ENCODE peak calls at places on chromosomes 6 and 20, in seven cellular contexts. Q, S, R, T, K, V and B are unnamed samples.
A peak's percentile ranks its signal among the peaks of the same experiment; 100 is the strongest.

GRCh38 chr6:89221971-89222887 is 5.1 kb upstream of the GABRR1 start:
- DNase-seq in Q (no peak), S (no peak), R (no peak), T (no peak), K (no peak), V (no peak), B (peak; percentile 60)

GRCh38 chr20:63968928-63969760 is 586 bp downstream of the ZNF512B start:
- DNase-seq in Q (no peak), S (no peak), R (no peak), T (peak; percentile 56), K (no peak), V (peak; percentile 49), B (no peak)

GRCh38 chr20:32465092-32465900 is 107.2 kb downstream of the ASXL1 start:
- DNase-seq in Q (no peak), S (no peak), R (peak; percentile 86), T (no peak), K (peak; percentile 89), V (no peak), B (peak; percentile 83)

GRCh38 chr6:89951574-89952360 is 57.5 kb downstream of the GJA10 start:
- DNase-seq in Q (no peak), S (no peak), R (peak; percentile 35), T (peak; percentile 62), K (no peak), V (no peak), B (peak; percentile 74)

GRCh38 chr6:25038992-25039391 is 103.2 kb upstream of the RIPOR2 start:
- DNase-seq in Q (no peak), S (no peak), R (no peak), T (no peak), K (no peak), V (no peak), B (no peak)

GRCh38 chr20:35972445-35972844 is 4.1 kb downstream of the CNBD2 start:
- DNase-seq in Q (no peak), S (no peak), R (no peak), T (no peak), K (no peak), V (no peak), B (peak; percentile 23)

GRCh38 chr6:7489376-7489775 is 52.1 kb upstream of the DSP start:
- DNase-seq in Q (no peak), S (no peak), R (no peak), T (no peak), K (no peak), V (no peak), B (no peak)

GRCh38 chr20:46621492-46621891 is 29.8 kb downstream of the SLC13A3 start:
- DNase-seq in Q (no peak), S (no peak), R (peak; percentile 71), T (no peak), K (no peak), V (no peak), B (peak; percentile 54)

GRCh38 chr6:35810831-35811698 is 5.9 kb downstream of the LHFPL5 start:
- DNase-seq in Q (no peak), S (no peak), R (peak; percentile 64), T (no peak), K (no peak), V (no peak), B (peak; percentile 57)

GRCh38 chr6:28933069-28933468 is 9.3 kb upstream of the TRIM27 start:
- DNase-seq in Q (no peak), S (no peak), R (no peak), T (no peak), K (no peak), V (no peak), B (no peak)

GRCh38 chr6:116847234-116847633 is 18.4 kb upstream of the GPRC6A start:
- DNase-seq in Q (no peak), S (no peak), R (peak; percentile 49), T (no peak), K (no peak), V (peak; percentile 30), B (peak; percentile 56)

DNA sequence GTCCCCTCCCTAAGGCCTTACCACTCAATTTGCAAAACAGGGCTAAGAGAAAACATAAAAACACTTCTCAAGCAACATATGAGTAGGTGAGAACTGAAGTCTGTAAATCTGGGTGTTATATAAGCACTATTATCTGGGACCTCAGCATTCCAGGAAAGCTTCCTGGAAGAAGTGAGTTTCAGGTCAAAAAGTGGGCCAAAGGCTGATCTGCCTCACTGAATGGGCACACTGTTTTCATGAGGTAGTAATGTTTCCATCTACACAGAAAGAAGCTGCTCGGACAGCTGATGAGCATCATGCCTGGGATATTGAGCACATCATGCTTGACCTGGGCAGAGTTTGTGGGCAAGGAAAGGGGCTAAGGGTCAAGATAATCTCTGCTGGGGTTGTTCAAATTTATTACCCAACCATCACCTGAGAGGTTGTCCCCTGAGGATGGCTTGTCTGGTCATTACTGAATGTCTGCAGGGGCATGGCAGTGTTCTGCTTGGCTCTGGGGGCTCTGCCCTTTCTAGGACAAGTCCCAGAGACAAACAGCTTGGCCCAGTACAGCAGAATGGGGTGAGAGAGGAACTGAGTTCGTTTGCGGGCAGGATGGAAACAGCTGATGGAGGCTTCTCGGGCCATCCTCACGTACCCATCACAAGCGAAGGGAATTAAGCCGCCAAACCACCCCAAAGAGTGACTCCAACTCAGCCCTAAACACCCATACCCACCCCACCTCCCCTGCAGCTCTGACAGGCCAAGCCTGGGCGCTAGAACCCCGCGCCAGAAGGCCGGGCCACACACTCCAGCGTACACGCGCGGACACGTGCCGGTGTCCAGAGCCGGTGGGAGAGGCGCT is 1.2 kb upstream of the SYNJ2 start:
- DNase-seq in Q (peak; percentile 41), S (no peak), R (no peak), T (no peak), K (no peak), V (no peak), B (no peak)
- H3K4me3 ChIP-seq in Q (peak overlapping the region; percentile 54), S (peak overlapping the region; percentile 87), R (no peak overlapping the region), T (peak overlapping the region; percentile 69), K (peak overlapping the region; percentile 83), V (no peak overlapping the region), B (no peak overlapping the region)

GRCh38 chr6:127971945-127972391 is 71.1 kb upstream of the THEMIS start:
- DNase-seq in Q (no peak), S (peak; percentile 53), R (peak; percentile 21), T (no peak), K (no peak), V (no peak), B (peak; percentile 79)

GRCh38 chr6:127971386-127971785 is 70.5 kb upstream of the THEMIS start:
- DNase-seq in Q (no peak), S (no peak), R (no peak), T (no peak), K (no peak), V (no peak), B (no peak)

GRCh38 chr6:127976111-127976510 is 75.3 kb upstream of the THEMIS start:
- DNase-seq in Q (no peak), S (no peak), R (no peak), T (no peak), K (no peak), V (no peak), B (no peak)

GRCh38 chr6:127969701-127970100 is 68.8 kb upstream of the THEMIS start:
- DNase-seq in Q (no peak), S (no peak), R (no peak), T (no peak), K (no peak), V (no peak), B (no peak)

DNA sequence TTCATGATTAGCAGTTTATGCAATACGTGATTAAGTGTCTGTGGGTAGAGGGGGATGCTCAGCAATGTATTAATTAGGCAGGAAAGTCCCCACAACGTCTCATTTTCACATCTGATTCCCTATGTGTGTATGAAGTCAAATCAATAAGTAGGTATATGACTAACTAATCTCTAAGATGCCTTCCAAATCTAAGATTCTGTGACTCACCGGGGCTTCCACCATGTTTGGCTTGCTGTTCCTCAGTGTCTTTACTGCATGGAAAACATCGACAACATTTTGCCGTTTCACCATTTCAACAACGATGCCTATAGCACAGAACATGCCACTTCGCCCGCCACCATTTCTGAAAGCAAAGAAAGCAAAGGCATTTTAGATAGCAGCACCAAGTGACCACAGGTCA is 72.0 kb upstream of the THEMIS start:
- DNase-seq in Q (no peak), S (peak; percentile 23), R (no peak), T (no peak), K (no peak), V (no peak), B (no peak)
- TF ChIP-seq CTCF in Q (no peak), S (no peak), R (no peak), T (no peak), K (no peak), V (no peak), B (no peak)

DNA sequence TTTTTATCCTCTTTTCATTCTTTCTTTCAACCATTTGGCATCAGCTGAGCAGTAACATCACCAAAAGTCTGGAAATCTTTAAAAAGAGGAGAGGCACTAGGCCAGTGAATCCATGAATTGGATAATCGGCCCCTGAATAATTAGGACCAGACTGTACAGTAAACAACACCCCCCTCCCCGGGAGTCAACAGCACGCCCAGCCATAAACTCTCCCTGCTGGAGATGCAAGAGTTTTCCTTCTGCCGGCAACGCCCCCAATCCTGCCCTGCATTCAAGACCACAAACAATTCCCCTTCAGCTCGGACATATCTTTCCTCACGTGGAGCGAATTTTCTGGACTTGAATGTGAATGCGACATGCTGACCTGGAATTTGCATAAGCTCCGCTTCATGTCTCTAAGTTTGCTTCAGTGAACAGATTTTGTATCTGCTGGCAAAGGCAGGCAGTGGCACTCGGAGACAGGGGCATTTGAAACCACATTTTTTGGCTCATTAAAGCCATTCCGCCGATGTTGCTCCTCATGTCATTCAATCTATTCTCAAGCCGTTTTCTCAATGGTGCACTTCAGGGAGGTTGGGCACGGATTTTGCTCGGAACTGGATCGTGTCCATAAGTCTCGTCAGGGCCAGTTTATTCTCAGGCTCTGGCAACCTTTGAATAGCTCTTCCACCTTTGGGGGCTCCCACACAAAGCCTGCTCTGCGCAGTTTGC is 38.0 kb upstream of the GMPR start:
- DNase-seq in Q (no peak), S (no peak), R (peak; percentile 9), T (no peak), K (peak; percentile 24), V (no peak), B (peak; percentile 10)
- H3K4me3 ChIP-seq in Q (no peak overlapping the region), S (no peak overlapping the region), R (no peak overlapping the region), T (no peak overlapping the region), K (peak overlapping the region; percentile 23), V (no peak overlapping the region), B (no peak overlapping the region)

DNA sequence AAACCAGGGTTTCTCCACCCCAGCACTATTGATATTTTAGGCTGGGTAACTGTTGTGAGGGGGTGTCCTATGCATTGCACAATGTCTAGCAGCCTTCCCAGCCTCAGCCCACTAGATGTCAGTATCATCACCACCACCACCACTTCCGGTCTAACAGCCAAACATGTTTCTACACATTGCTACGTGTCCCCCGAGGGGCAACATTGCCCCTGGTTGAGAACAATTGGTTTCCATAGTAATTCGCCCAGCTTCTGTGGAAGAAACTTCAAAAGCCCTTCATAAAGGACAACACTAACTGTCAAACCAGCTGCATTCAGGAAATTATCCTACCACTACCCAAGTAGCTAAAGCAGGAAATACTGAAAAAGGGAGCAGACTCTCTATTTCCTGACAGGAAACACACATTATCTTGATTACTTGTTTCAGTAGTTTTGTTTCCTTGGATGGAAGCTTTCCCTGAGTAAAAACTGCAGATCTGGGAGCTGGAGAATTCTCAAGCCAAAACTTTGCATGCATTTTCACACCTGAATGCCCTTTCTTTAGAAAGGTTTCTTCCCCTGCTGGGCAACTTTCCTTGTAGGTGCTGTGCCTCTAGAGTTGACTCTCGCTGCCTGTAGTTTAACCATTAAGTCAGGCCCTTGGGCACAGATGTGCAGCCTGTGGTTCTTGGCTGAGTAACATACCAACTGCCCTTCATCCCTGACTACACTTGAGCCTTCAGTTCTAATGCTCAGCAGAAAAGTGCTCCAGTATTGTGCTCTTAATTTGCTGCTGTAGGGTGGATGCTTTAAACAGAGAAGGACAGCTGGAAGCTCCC is 23.6 kb downstream of the PKHD1 start:
- DNase-seq in Q (peak; percentile 28), S (peak; percentile 59), R (peak; percentile 21), T (peak; percentile 67), K (no peak), V (peak; percentile 55), B (peak; percentile 6)
- TF ChIP-seq CTCF in Q (peak; percentile 41), S (peak; percentile 49), R (peak; percentile 22), T (peak; percentile 64), K (peak; percentile 48), V (peak; percentile 42), B (peak; percentile 46)

GRCh38 chr20:62011403-62011791 is 54.3 kb downstream of the TAF4 start:
- DNase-seq in Q (no peak), S (no peak), R (no peak), T (no peak), K (no peak), V (no peak), B (no peak)
- H3K4me3 ChIP-seq in Q (no peak overlapping the region), S (no peak overlapping the region), R (no peak overlapping the region), T (no peak overlapping the region), K (no peak overlapping the region), V (no peak overlapping the region), B (no peak overlapping the region)